ENCODE peak calls at places on chromosomes 2 and 18, in ten cellular contexts. One of them, this sample, is unnamed. For H3K4me1, the result is how much of the 10 kb centered on the place peaks cover.

GRCh38 chr2:36214682-36215081 is 140.9 kb upstream of the CRIM1 start:
- DNase-seq in naive thymus-derived CD4-positive, alpha-beta T cell: no peak
- DNase-seq in A549: no peak
- DNase-seq in SK-N-SH: no peak
- DNase-seq in mammary epithelial cell: no peak
- DNase-seq in DND-41: no peak
- DNase-seq in astrocyte: peak
- DNase-seq in kidney: no peak
- DNase-seq in CD8-positive, alpha-beta memory T cell: no peak
- DNase-seq in uterus: no peak
- DNase-seq in this sample: peak

GRCh38 chr2:215828528-215829184 is 184.7 kb downstream of the MREG start:
- DNase-seq in mammary epithelial cell: peak
- DNase-seq in kidney: no peak
- DNase-seq in A549: peak
- DNase-seq in SK-N-SH: peak
- DNase-seq in uterus: peak
- DNase-seq in naive thymus-derived CD4-positive, alpha-beta T cell: peak
- DNase-seq in astrocyte: peak
- DNase-seq in DND-41: peak
- DNase-seq in CD8-positive, alpha-beta memory T cell: peak
- DNase-seq in this sample: peak

GRCh38 chr2:120245520-120245835 is 7.2 kb upstream of the RALB start:
- DNase-seq in A549: no peak
- DNase-seq in DND-41: no peak
- DNase-seq in kidney: no peak
- DNase-seq in astrocyte: no peak
- DNase-seq in uterus: peak
- DNase-seq in mammary epithelial cell: no peak
- DNase-seq in SK-N-SH: no peak
- DNase-seq in CD8-positive, alpha-beta memory T cell: no peak
- DNase-seq in naive thymus-derived CD4-positive, alpha-beta T cell: no peak
- DNase-seq in this sample: peak

GRCh38 chr2:74146929-74147728 is 583 bp downstream of the BOLA3 start:
- DNase-seq in kidney: no peak
- DNase-seq in DND-41: no peak
- DNase-seq in SK-N-SH: no peak
- DNase-seq in A549: peak
- DNase-seq in uterus: no peak
- DNase-seq in naive thymus-derived CD4-positive, alpha-beta T cell: no peak
- DNase-seq in mammary epithelial cell: peak
- DNase-seq in CD8-positive, alpha-beta memory T cell: no peak
- DNase-seq in astrocyte: peak
- DNase-seq in this sample: peak

GRCh38 chr18:58247363-58247834 is 203.4 kb downstream of the NEDD4L start:
- DNase-seq in DND-41: no peak
- DNase-seq in CD8-positive, alpha-beta memory T cell: no peak
- DNase-seq in kidney: no peak
- DNase-seq in mammary epithelial cell: no peak
- DNase-seq in astrocyte: peak
- DNase-seq in A549: no peak
- DNase-seq in naive thymus-derived CD4-positive, alpha-beta T cell: no peak
- DNase-seq in SK-N-SH: no peak
- DNase-seq in uterus: no peak
- DNase-seq in this sample: no peak

GRCh38 chr18:34890486-34891085 is 150.6 kb upstream of the MAPRE2 start:
- DNase-seq in uterus: no peak
- DNase-seq in CD8-positive, alpha-beta memory T cell: no peak
- DNase-seq in SK-N-SH: no peak
- DNase-seq in DND-41: no peak
- DNase-seq in A549: no peak
- DNase-seq in kidney: no peak
- DNase-seq in astrocyte: no peak
- DNase-seq in mammary epithelial cell: no peak
- DNase-seq in naive thymus-derived CD4-positive, alpha-beta T cell: no peak
- DNase-seq in this sample: no peak

GRCh38 chr18:70423988-70424387 is 135.1 kb downstream of the SOCS6 start:
- DNase-seq in A549: no peak
- DNase-seq in kidney: no peak
- DNase-seq in SK-N-SH: no peak
- DNase-seq in CD8-positive, alpha-beta memory T cell: no peak
- DNase-seq in astrocyte: peak
- DNase-seq in mammary epithelial cell: peak
- DNase-seq in uterus: no peak
- DNase-seq in DND-41: no peak
- DNase-seq in naive thymus-derived CD4-positive, alpha-beta T cell: no peak
- DNase-seq in this sample: no peak

GRCh38 chr2:99635710-99636431 is 146.1 kb upstream of the REV1 start:
- DNase-seq in A549: no peak
- DNase-seq in naive thymus-derived CD4-positive, alpha-beta T cell: no peak
- DNase-seq in mammary epithelial cell: no peak
- DNase-seq in uterus: peak
- DNase-seq in astrocyte: peak
- DNase-seq in SK-N-SH: no peak
- DNase-seq in DND-41: no peak
- DNase-seq in CD8-positive, alpha-beta memory T cell: no peak
- DNase-seq in kidney: peak
- DNase-seq in this sample: no peak

GRCh38 chr2:42342061-42342794 is 18.8 kb downstream of the COX7A2L start:
- DNase-seq in uterus: peak
- DNase-seq in astrocyte: peak
- DNase-seq in SK-N-SH: peak
- DNase-seq in DND-41: peak
- DNase-seq in mammary epithelial cell: peak
- DNase-seq in A549: no peak
- DNase-seq in CD8-positive, alpha-beta memory T cell: no peak
- DNase-seq in kidney: no peak
- DNase-seq in naive thymus-derived CD4-positive, alpha-beta T cell: no peak
- DNase-seq in this sample: peak

GRCh38 chr2:75560768-75561565 is at the start of gene EVA1A:
- DNase-seq in astrocyte: peak
- DNase-seq in SK-N-SH: peak
- DNase-seq in uterus: peak
- DNase-seq in mammary epithelial cell: peak
- DNase-seq in A549: peak
- DNase-seq in kidney: peak
- DNase-seq in DND-41: peak
- DNase-seq in CD8-positive, alpha-beta memory T cell: no peak
- DNase-seq in naive thymus-derived CD4-positive, alpha-beta T cell: no peak
- DNase-seq in this sample: peak

GRCh38 chr2:128017561-128017960 is 10.3 kb downstream of the SAP130 start:
- DNase-seq in astrocyte: no peak
- DNase-seq in DND-41: no peak
- DNase-seq in SK-N-SH: no peak
- DNase-seq in A549: no peak
- DNase-seq in naive thymus-derived CD4-positive, alpha-beta T cell: no peak
- DNase-seq in CD8-positive, alpha-beta memory T cell: no peak
- DNase-seq in mammary epithelial cell: no peak
- DNase-seq in uterus: no peak
- DNase-seq in kidney: no peak
- DNase-seq in this sample: no peak

GRCh38 chr2:10794891-10795290 is 17.7 kb downstream of the PDIA6 start:
- DNase-seq in kidney: no peak
- DNase-seq in CD8-positive, alpha-beta memory T cell: no peak
- DNase-seq in naive thymus-derived CD4-positive, alpha-beta T cell: no peak
- DNase-seq in uterus: no peak
- DNase-seq in mammary epithelial cell: no peak
- DNase-seq in SK-N-SH: no peak
- DNase-seq in DND-41: no peak
- DNase-seq in A549: no peak
- DNase-seq in astrocyte: no peak
- DNase-seq in this sample: no peak

GRCh38 chr2:233638836-233639235 is 2.6 kb downstream of the UGT1A10 start:
- DNase-seq in A549: no peak
- DNase-seq in CD8-positive, alpha-beta memory T cell: no peak
- DNase-seq in DND-41: no peak
- DNase-seq in SK-N-SH: no peak
- DNase-seq in uterus: no peak
- DNase-seq in mammary epithelial cell: no peak
- DNase-seq in astrocyte: no peak
- DNase-seq in naive thymus-derived CD4-positive, alpha-beta T cell: no peak
- DNase-seq in kidney: no peak
- DNase-seq in this sample: no peak

GRCh38 chr2:143815082-143815481 is 685.9 kb downstream of the ARHGAP15 start:
- DNase-seq in A549: no peak
- DNase-seq in kidney: no peak
- DNase-seq in naive thymus-derived CD4-positive, alpha-beta T cell: no peak
- DNase-seq in mammary epithelial cell: no peak
- DNase-seq in uterus: no peak
- DNase-seq in SK-N-SH: no peak
- DNase-seq in CD8-positive, alpha-beta memory T cell: no peak
- DNase-seq in astrocyte: no peak
- DNase-seq in DND-41: no peak
- DNase-seq in this sample: no peak

DNA sequence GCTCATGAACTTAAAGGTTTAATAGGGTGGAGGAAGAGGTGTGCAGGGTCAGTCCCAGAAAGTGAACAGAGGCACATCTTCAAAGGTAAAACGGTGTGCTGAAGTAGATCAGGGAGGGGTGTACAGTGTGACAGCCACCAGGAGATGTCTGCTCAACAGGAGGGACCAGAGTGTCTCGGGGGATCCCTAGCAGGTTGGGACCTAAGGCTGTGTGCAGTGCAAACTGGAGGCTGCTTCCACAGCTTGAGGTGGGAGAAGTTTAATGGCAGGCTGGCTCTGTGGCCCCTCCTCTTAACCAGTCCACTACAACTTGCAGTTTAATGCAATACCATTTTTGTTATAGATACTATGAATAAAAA is 33.2 kb downstream of the PLA2R1 start:
- DNase-seq in DND-41: no peak
- DNase-seq in astrocyte: no peak
- DNase-seq in A549: no peak
- DNase-seq in naive thymus-derived CD4-positive, alpha-beta T cell: no peak
- DNase-seq in SK-N-SH: no peak
- DNase-seq in mammary epithelial cell: no peak
- DNase-seq in uterus: no peak
- DNase-seq in kidney: no peak
- DNase-seq in CD8-positive, alpha-beta memory T cell: no peak
- DNase-seq in this sample: no peak
- H3K4me1 ChIP-seq in DND-41: under half
- H3K4me1 ChIP-seq in astrocyte: under half
- H3K4me1 ChIP-seq in A549: under half
- H3K4me1 ChIP-seq in naive thymus-derived CD4-positive, alpha-beta T cell: under half
- H3K4me1 ChIP-seq in SK-N-SH: under half
- H3K4me1 ChIP-seq in mammary epithelial cell: under half
- H3K4me1 ChIP-seq in uterus: under half
- H3K4me1 ChIP-seq in kidney: under half
- H3K4me1 ChIP-seq in CD8-positive, alpha-beta memory T cell: under half
- H3K4me1 ChIP-seq in this sample: under half

DNA sequence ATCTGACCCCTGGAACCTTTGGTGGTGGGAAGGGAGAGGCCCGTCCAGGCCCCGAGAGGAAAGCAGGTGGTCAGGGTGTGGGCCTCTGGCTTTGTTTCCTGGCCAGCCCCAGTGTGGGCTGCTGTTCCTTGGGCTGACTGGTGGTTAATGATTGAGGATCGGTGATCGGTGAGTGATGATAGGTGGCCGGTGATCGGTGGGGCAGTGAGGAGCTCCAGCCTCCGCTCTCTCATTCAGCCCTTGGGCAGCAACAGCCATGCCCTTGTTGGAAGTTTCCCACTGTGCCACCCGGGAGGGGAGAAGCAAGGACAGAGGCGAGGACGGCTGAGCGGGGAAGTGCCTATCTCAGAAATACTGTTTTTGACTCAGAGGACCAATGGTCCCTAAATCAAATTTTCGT is 7.4 kb downstream of the ACKR3 start:
- DNase-seq in naive thymus-derived CD4-positive, alpha-beta T cell: no peak
- DNase-seq in CD8-positive, alpha-beta memory T cell: no peak
- DNase-seq in mammary epithelial cell: no peak
- DNase-seq in astrocyte: no peak
- DNase-seq in kidney: no peak
- DNase-seq in uterus: no peak
- DNase-seq in DND-41: no peak
- DNase-seq in SK-N-SH: no peak
- DNase-seq in A549: no peak
- DNase-seq in this sample: no peak
- H3K4me3 ChIP-seq in naive thymus-derived CD4-positive, alpha-beta T cell: no peak
- H3K4me3 ChIP-seq in CD8-positive, alpha-beta memory T cell: no peak
- H3K4me3 ChIP-seq in mammary epithelial cell: no peak
- H3K4me3 ChIP-seq in astrocyte: no peak
- H3K4me3 ChIP-seq in kidney: no peak
- H3K4me3 ChIP-seq in uterus: no peak
- H3K4me3 ChIP-seq in DND-41: no peak
- H3K4me3 ChIP-seq in SK-N-SH: no peak
- H3K4me3 ChIP-seq in A549: no peak
- H3K4me3 ChIP-seq in this sample: peak

DNA sequence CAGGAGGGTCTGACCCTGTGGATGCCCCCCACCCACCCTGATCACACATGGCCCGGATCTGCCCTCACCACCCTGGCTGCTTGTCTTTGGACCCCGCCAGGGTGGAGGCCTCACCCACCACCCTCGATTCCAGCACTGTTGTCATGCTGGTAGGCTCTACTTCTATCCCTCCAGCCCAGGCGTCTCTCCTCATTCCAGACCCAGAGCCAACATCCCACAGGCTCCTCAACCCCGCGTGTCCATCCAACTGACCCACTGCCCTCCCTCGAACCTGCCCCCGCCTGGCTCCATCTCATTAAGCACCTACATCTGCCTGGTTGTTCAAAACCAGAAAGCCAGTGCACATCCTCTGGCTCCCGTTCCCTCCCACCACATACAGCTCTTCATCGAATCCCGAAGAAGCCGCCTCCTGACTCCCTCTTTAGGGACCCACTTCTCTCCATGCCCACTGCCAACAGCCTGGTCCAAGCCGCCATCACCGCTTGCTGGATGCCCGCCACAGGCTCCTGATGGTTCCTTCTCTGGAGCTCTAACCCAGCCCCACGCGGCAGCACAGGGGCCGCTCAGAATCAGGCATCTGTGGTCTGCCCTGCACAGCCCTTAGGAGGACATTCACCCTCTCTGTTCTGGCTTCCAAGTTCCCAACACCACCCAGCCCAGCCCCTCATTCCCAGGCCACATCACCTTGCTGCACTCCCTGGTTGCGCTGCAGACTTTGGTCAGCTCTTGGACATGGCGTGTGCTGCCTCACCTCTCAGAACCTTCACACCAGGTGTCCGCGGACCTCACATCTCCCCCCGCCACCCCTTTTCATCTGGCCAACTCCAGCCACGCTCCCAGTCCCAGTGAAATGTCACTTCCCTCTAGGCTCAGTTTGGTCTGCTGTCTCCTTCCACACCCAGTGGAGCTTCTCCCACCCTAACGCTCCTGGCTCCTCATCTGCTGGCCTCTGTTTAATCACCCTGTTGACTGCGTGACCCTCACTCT is 43.0 kb downstream of the EMX1 start:
- DNase-seq in CD8-positive, alpha-beta memory T cell: no peak
- DNase-seq in A549: no peak
- DNase-seq in DND-41: no peak
- DNase-seq in mammary epithelial cell: no peak
- DNase-seq in kidney: peak
- DNase-seq in astrocyte: no peak
- DNase-seq in uterus: no peak
- DNase-seq in naive thymus-derived CD4-positive, alpha-beta T cell: no peak
- DNase-seq in SK-N-SH: no peak
- DNase-seq in this sample: no peak
- H3K4me1 ChIP-seq in CD8-positive, alpha-beta memory T cell: under half
- H3K4me1 ChIP-seq in A549: under half
- H3K4me1 ChIP-seq in DND-41: under half
- H3K4me1 ChIP-seq in mammary epithelial cell: under half
- H3K4me1 ChIP-seq in kidney: under half
- H3K4me1 ChIP-seq in astrocyte: under half
- H3K4me1 ChIP-seq in uterus: under half
- H3K4me1 ChIP-seq in naive thymus-derived CD4-positive, alpha-beta T cell: under half
- H3K4me1 ChIP-seq in SK-N-SH: under half
- H3K4me1 ChIP-seq in this sample: under half

GRCh38 chr2:8515390-8515761 is 166.5 kb upstream of the ID2 start:
- DNase-seq in A549: no peak
- DNase-seq in uterus: peak
- DNase-seq in SK-N-SH: no peak
- DNase-seq in astrocyte: no peak
- DNase-seq in DND-41: peak
- DNase-seq in naive thymus-derived CD4-positive, alpha-beta T cell: peak
- DNase-seq in mammary epithelial cell: no peak
- DNase-seq in CD8-positive, alpha-beta memory T cell: peak
- DNase-seq in kidney: no peak
- DNase-seq in this sample: no peak
- H3K4me3 ChIP-seq in A549: no peak
- H3K4me3 ChIP-seq in uterus: no peak
- H3K4me3 ChIP-seq in SK-N-SH: no peak
- H3K4me3 ChIP-seq in astrocyte: no peak
- H3K4me3 ChIP-seq in DND-41: peak
- H3K4me3 ChIP-seq in naive thymus-derived CD4-positive, alpha-beta T cell: peak
- H3K4me3 ChIP-seq in mammary epithelial cell: no peak
- H3K4me3 ChIP-seq in CD8-positive, alpha-beta memory T cell: no peak
- H3K4me3 ChIP-seq in kidney: no peak
- H3K4me3 ChIP-seq in this sample: no peak